ENCODE peak calls at places on chromosome 2, in five cellular contexts. V, H, G, U and O are unnamed samples.

GRCh38 chr2:7738596-7738995 is 821.4 kb downstream of the RNF144A start:
- DNase-seq in V (no peak), U (no peak), G (no peak), H (no peak), O (no peak)

GRCh38 chr2:172909454-172909853 is 166.2 kb upstream of the MAP3K20 start:
- DNase-seq in H (no peak), V (no peak), U (no peak), G (no peak), O (no peak)

GRCh38 chr2:108630567-108631405 is 88.5 kb upstream of the RANBP2 start:
- DNase-seq in H (no peak), U (no peak), G (no peak), V (no peak), O (no peak)

GRCh38 chr2:43073373-43073772 is 153.0 kb downstream of the ZFP36L2 start:
- DNase-seq in H (peak), U (no peak), G (no peak), V (no peak), O (no peak)

GRCh38 chr2:114082731-114083433 is 193.0 kb downstream of the ACTR3 start:
- DNase-seq in G (no peak), V (no peak), H (no peak), U (no peak), O (peak)

GRCh38 chr2:69565431-69565839 is 78.1 kb downstream of the AAK1 start:
- DNase-seq in U (peak), G (no peak), H (peak), V (peak), O (no peak)

GRCh38 chr2:212843409-212844199 is 305.0 kb upstream of the ERBB4 start:
- DNase-seq in V (no peak), G (no peak), U (no peak), H (peak), O (no peak)

GRCh38 chr2:43293744-43294695 is 67.6 kb upstream of the ZFP36L2 start:
- DNase-seq in G (no peak), V (peak), H (peak), U (no peak), O (no peak)

GRCh38 chr2:211093743-211094303 is 537.4 kb downstream of the CPS1 start:
- DNase-seq in G (no peak), V (no peak), U (no peak), H (no peak), O (no peak)

GRCh38 chr2:86044045-86044444 is 61.6 kb downstream of the POLR1A start:
- DNase-seq in H (no peak), V (no peak), U (no peak), G (no peak), O (no peak)

GRCh38 chr2:200040251-200040650 is 84.9 kb downstream of the MAIP1 start:
- DNase-seq in U (no peak), V (no peak), H (no peak), G (no peak), O (no peak)

GRCh38 chr2:71560286-71561011 is 107.1 kb downstream of the DYSF start:
- DNase-seq in V (no peak), H (no peak), U (no peak), G (no peak), O (no peak)

GRCh38 chr2:68564426-68564825 is 79.0 kb upstream of the PROKR1 start:
- DNase-seq in U (no peak), V (no peak), G (no peak), H (no peak), O (no peak)

GRCh38 chr2:152566034-152566727 is 151.1 kb downstream of the PRPF40A start:
- DNase-seq in G (no peak), H (no peak), U (no peak), V (no peak), O (no peak)

GRCh38 chr2:175136334-175137215 is 31.4 kb downstream of the ATF2 start:
- DNase-seq in U (no peak), V (no peak), G (no peak), H (no peak), O (no peak)

GRCh38 chr2:31943636-31944225 is 67.1 kb downstream of the MEMO1 start:
- DNase-seq in V (no peak), U (no peak), H (no peak), G (no peak), O (no peak)

GRCh38 chr2:20942538-20943223 is 101.2 kb downstream of the APOB start:
- DNase-seq in U (no peak), G (no peak), H (no peak), V (no peak), O (no peak)

GRCh38 chr2:223560704-223561435 is 41.3 kb downstream of the SCG2 start:
- DNase-seq in U (no peak), V (no peak), G (no peak), H (no peak), O (no peak)

GRCh38 chr2:115573756-115574155 is 1131.3 kb downstream of the DPP10 start:
- DNase-seq in H (no peak), U (no peak), V (no peak), G (no peak), O (no peak)

GRCh38 chr2:241558532-241559488 is at the start of gene BOK:
- DNase-seq in U (no peak), G (no peak), V (peak), H (peak), O (no peak)

GRCh38 chr2:178910005-178910404 is 102.8 kb upstream of the TTN start:
- DNase-seq in G (no peak), V (no peak), H (no peak), U (no peak), O (no peak)

GRCh38 chr2:133352719-133353118 is 215.5 kb downstream of the NCKAP5 start:
- DNase-seq in H (no peak), U (no peak), V (no peak), G (no peak), O (no peak)

GRCh38 chr2:50558182-50558581 is 473.8 kb downstream of the NRXN1 start:
- DNase-seq in V (no peak), G (no peak), H (no peak), U (no peak), O (no peak)

GRCh38 chr2:113818382-113818951 is 62.0 kb upstream of the SLC35F5 start:
- DNase-seq in G (no peak), V (no peak), H (peak), U (no peak), O (no peak)

GRCh38 chr2:197097578-197098366 is 171.3 kb upstream of the PGAP1 start:
- DNase-seq in H (peak), V (no peak), G (no peak), U (no peak), O (no peak)

GRCh38 chr2:99841749-99842148 is 300.6 kb downstream of the AFF3 start:
- DNase-seq in H (no peak), V (no peak), U (no peak), G (no peak), O (no peak)

GRCh38 chr2:37652199-37652640 is 19.2 kb downstream of the CDC42EP3 start:
- DNase-seq in V (no peak), H (peak), G (no peak), U (no peak), O (no peak)

GRCh38 chr2:102147935-102148334 is 5.4 kb downstream of the IL1R1 start:
- DNase-seq in G (no peak), V (no peak), U (no peak), H (peak), O (no peak)

GRCh38 chr2:241799522-241800197 is 9.3 kb upstream of the NEU4 start:
- DNase-seq in V (no peak), U (no peak), G (no peak), H (no peak), O (no peak)

GRCh38 chr2:157056200-157056676 is 201.3 kb upstream of the GALNT5 start:
- DNase-seq in V (no peak), U (no peak), H (peak), G (no peak), O (no peak)